ENCODE peak calls at places on chromosomes 16 and 17, in eight cellular contexts. T is osteoblast, S is K562, I is SK-N-SH, B is PC-9, N is IMR-90, R is neural progenitor cell, O is fibroblast of lung. J is an unnamed sample. For H3K36me3 and H3K4me1, the result is how much of the 10 kb centered on the place peaks cover.

GRCh38 chr16:57325458-57325857 is 33.1 kb upstream of the CCL22 start:
- DNase-seq in T (no peak), S (no peak), I (no peak), B (no peak), N (peak), R (no peak), O (peak), J (peak)

GRCh38 chr17:52138350-52138749 is 20.2 kb downstream of the CA10 start:
- DNase-seq in T (no peak), S (no peak), I (no peak), B (no peak), N (no peak), R (no peak), O (no peak), J (no peak)

GRCh38 chr17:6752068-6752909 is 3.6 kb upstream of the XAF1 start:
- DNase-seq in T (peak), S (no peak), I (no peak), B (peak), N (peak), R (no peak), O (peak), J (peak)

GRCh38 chr16:12097523-12098428 is 121.2 kb downstream of the SNX29 start:
- DNase-seq in T (no peak), S (peak), I (no peak), B (no peak), N (peak), R (peak), O (peak), J (peak)

GRCh38 chr17:66549731-66550207 is 247.4 kb downstream of the PRKCA start:
- DNase-seq in T (peak), S (no peak), I (no peak), B (peak), N (peak), R (no peak), O (no peak), J (peak)

GRCh38 chr17:4162775-4163498 is 19.9 kb downstream of the CYB5D2 start:
- DNase-seq in T (peak), S (no peak), I (no peak), B (no peak), N (peak), R (no peak), O (peak), J (no peak)

GRCh38 chr17:39662551-39663339 is 2.4 kb upstream of the TCAP start:
- DNase-seq in T (peak), S (no peak), I (no peak), B (no peak), N (no peak), R (no peak), O (no peak), J (no peak)

GRCh38 chr16:70659546-70659945 is 13.2 kb downstream of the IL34 start:
- DNase-seq in T (peak), S (no peak), I (peak), B (no peak), N (no peak), R (no peak), O (no peak), J (no peak)

GRCh38 chr16:85573696-85574641 is 39.2 kb upstream of the GSE1 start:
- DNase-seq in T (peak), S (peak), I (peak), B (no peak), N (peak), R (no peak), O (peak), J (peak)

GRCh38 chr16:87207965-87208364 is 109.2 kb downstream of the C16orf95 start:
- DNase-seq in T (peak), S (no peak), I (no peak), B (no peak), N (no peak), R (no peak), O (peak), J (peak)

GRCh38 chr17:29603109-29603674 is 10.3 kb downstream of the ANKRD13B start:
- DNase-seq in T (no peak), S (no peak), I (no peak), B (no peak), N (no peak), R (no peak), O (no peak), J (no peak)

GRCh38 chr16:11670171-11671131 is 2.2 kb downstream of the SNN start:
- DNase-seq in T (peak), S (no peak), I (no peak), B (no peak), N (no peak), R (no peak), O (no peak), J (peak)

GRCh38 chr16:31082368-31083045 is 6.2 kb downstream of the PRSS53 start:
- DNase-seq in T (peak), S (no peak), I (no peak), B (no peak), N (no peak), R (no peak), O (no peak), J (no peak)

GRCh38 chr16:29958756-29959155 is 3.1 kb upstream of the TMEM219 start:
- DNase-seq in T (no peak), S (no peak), I (no peak), B (no peak), N (no peak), R (no peak), O (no peak), J (no peak)

GRCh38 chr16:24834459-24835335 is 11.1 kb upstream of the SLC5A11 start:
- DNase-seq in T (peak), S (peak), I (peak), B (peak), N (peak), R (peak), O (peak), J (peak)

GRCh38 chr16:81608515-81609209 is 164.1 kb downstream of the CMIP start:
- DNase-seq in T (peak), S (no peak), I (no peak), B (no peak), N (peak), R (peak), O (peak), J (peak)

GRCh38 chr17:82787081-82787848 is 35.4 kb downstream of the TBCD start:
- DNase-seq in T (peak), S (no peak), I (no peak), B (no peak), N (no peak), R (no peak), O (no peak), J (peak)

GRCh38 chr16:4371481-4372314 is at the start of gene VASN:
- DNase-seq in T (peak), S (peak), I (peak), B (peak), N (peak), R (peak), O (peak), J (peak)

GRCh38 chr17:3724373-3725077 is 822 bp downstream of the HASPIN start:
- DNase-seq in T (no peak), S (no peak), I (no peak), B (no peak), N (no peak), R (no peak), O (no peak), J (peak)

GRCh38 chr16:7004266-7004665 is 328.4 kb upstream of the RBFOX1 start:
- DNase-seq in T (no peak), S (no peak), I (no peak), B (no peak), N (no peak), R (no peak), O (no peak), J (no peak)

GRCh38 chr17:5418858-5419355 is 555 bp downstream of the NUP88 start:
- DNase-seq in T (peak), S (no peak), I (no peak), B (peak), N (peak), R (no peak), O (peak), J (peak)

GRCh38 chr17:76678330-76678729 is 32.4 kb downstream of the MXRA7 start:
- DNase-seq in T (no peak), S (no peak), I (no peak), B (no peak), N (no peak), R (no peak), O (no peak), J (no peak)

GRCh38 chr16:75296606-75297005 is 45.2 kb upstream of the BCAR1 start:
- DNase-seq in T (peak), S (no peak), I (peak), B (no peak), N (peak), R (no peak), O (peak), J (peak)

GRCh38 chr17:6551356-6551755 is 5.0 kb downstream of the PITPNM3 start:
- DNase-seq in T (no peak), S (no peak), I (no peak), B (peak), N (no peak), R (no peak), O (no peak), J (no peak)

GRCh38 chr17:68612228-68612922 is 11.2 kb upstream of the FAM20A start:
- DNase-seq in T (no peak), S (no peak), I (no peak), B (no peak), N (no peak), R (no peak), O (no peak), J (peak)

GRCh38 chr17:19546289-19547065 is 12.8 kb downstream of the SLC47A1 start:
- DNase-seq in T (peak), S (no peak), I (no peak), B (no peak), N (no peak), R (peak), O (no peak), J (peak)

GRCh38 chr17:35345926-35346771 is 27.3 kb downstream of the SLFN11 start:
- DNase-seq in T (peak), S (peak), I (peak), B (no peak), N (peak), R (peak), O (peak), J (peak)

GRCh38 chr16:55418586-55418985 is 60.4 kb upstream of the MMP2 start:
- DNase-seq in T (no peak), S (no peak), I (no peak), B (no peak), N (peak), R (peak), O (no peak), J (peak)

GRCh38 chr16:76668207-76668725 is 391.1 kb downstream of the CNTNAP4 start:
- DNase-seq in T (no peak), S (peak), I (no peak), B (no peak), N (no peak), R (peak), O (no peak), J (no peak)

GRCh38 chr16:80964351-80964750 is 42.3 kb downstream of the CMC2 start:
- DNase-seq in T (no peak), S (no peak), I (no peak), B (no peak), N (no peak), R (no peak), O (no peak), J (no peak)

GRCh38 chr17:45226620-45227019 is 4.9 kb downstream of the FMNL1 start:
- DNase-seq in T (peak), S (no peak), I (no peak), B (no peak), N (no peak), R (no peak), O (no peak), J (no peak)

DNA sequence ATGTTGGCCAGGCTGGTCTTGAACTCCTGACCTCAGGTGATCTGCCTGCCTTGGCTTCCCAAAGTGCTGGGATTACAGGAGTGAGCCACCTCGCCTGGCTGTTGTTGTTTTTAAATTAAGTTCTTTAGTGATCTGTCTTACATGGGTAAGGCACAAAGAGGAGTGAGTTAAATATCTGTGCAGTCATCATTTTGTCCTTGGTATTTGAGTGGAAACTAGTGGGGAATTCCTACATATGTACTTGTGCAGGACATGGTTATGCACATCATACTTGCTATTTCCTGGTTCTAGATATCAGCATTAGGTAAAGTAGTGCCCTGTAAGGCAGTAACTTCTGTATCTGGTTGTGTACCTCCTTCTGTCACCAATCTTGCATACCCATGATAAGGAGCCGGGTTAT is 3.7 kb downstream of the KPNB1 start:
- DNase-seq in T (peak), S (no peak), I (no peak), B (no peak), N (no peak), R (no peak), O (no peak), J (no peak)
- H3K36me3 ChIP-seq in T (half or more), S (half or more), I (half or more), B (half or more), N (under half), R (under half), O (under half), J (half or more)

DNA sequence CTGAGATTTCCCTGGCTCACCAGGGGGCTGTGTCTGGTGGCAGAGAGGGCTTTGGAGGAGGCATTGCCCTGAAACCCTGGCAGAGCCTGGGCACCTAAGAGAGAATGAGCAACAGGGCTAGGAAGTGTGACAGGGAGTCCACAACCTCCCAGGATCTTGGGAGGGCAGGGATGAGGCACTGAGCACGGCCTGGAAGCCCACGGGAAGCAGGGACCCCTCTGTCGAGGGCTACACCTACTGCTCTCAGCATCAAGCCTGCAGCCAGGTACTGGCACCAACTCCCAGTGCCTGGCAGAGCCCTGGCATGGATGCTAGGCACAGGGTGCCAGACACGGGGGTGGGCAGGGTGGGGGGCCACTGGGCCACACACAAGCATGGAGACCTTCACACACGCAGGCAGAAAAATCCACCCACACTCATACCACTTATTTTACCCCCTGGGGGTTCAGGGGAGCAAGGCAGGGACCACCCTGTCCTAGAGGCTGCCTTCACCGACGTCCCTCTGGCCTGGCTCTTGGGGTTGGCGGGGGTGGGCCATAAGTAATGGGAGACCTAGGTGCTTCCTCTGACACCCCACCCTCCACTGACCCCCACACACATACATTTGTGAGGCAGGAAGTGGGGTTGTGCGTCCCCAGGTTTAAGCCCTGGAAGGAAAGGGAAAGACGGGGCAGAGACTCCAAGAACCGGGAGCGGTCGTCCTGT is 970 bp upstream of the HSD11B2 start:
- DNase-seq in T (peak), S (no peak), I (no peak), B (no peak), N (no peak), R (no peak), O (no peak), J (no peak)
- H3K4me1 ChIP-seq in T (under half), S (under half), I (under half), B (under half), N (under half), R (under half), O (under half), J (under half)

GRCh38 chr17:57406981-57407286 is 150.6 kb downstream of the MSI2 start:
- DNase-seq in T (no peak), S (no peak), I (no peak), B (no peak), N (no peak), R (no peak), O (no peak), J (no peak)

GRCh38 chr17:57407287-57408063 is 151.2 kb downstream of the MSI2 start:
- DNase-seq in T (no peak), S (no peak), I (no peak), B (peak), N (no peak), R (peak), O (no peak), J (no peak)

GRCh38 chr17:57406131-57406980 is 150.0 kb downstream of the MSI2 start:
- DNase-seq in T (no peak), S (peak), I (no peak), B (no peak), N (peak), R (peak), O (peak), J (peak)

GRCh38 chr17:57410169-57410568 is 153.8 kb downstream of the MSI2 start:
- DNase-seq in T (no peak), S (no peak), I (no peak), B (no peak), N (no peak), R (peak), O (no peak), J (no peak)

GRCh38 chr17:57408064-57408811 is 151.9 kb downstream of the MSI2 start:
- DNase-seq in T (no peak), S (no peak), I (no peak), B (no peak), N (no peak), R (peak), O (no peak), J (no peak)
- H3K4me2 ChIP-seq in T (no peak), S (no peak), I (no peak), B (peak), N (no peak), R (peak), O (no peak), J (no peak)

GRCh38 chr17:81508639-81509047 is 4.0 kb downstream of the ACTG1 start:
- DNase-seq in T (peak), S (no peak), I (no peak), B (no peak), N (peak), R (no peak), O (peak), J (peak)

GRCh38 chr17:81510798-81511549 is 1.6 kb downstream of the ACTG1 start:
- DNase-seq in T (no peak), S (no peak), I (no peak), B (no peak), N (no peak), R (no peak), O (no peak), J (peak)

GRCh38 chr17:81510524-81510797 is 2.1 kb downstream of the ACTG1 start:
- DNase-seq in T (no peak), S (no peak), I (no peak), B (no peak), N (no peak), R (no peak), O (no peak), J (no peak)

GRCh38 chr17:81509048-81509686 is 3.4 kb downstream of the ACTG1 start:
- DNase-seq in T (peak), S (no peak), I (no peak), B (no peak), N (no peak), R (no peak), O (peak), J (peak)

GRCh38 chr17:81509687-81510523 is 2.7 kb downstream of the ACTG1 start:
- DNase-seq in T (no peak), S (no peak), I (no peak), B (no peak), N (no peak), R (no peak), O (no peak), J (peak)
- H3K36me3 ChIP-seq in T (under half), S (under half), I (under half), B (under half), N (under half), R (under half), O (under half), J (under half)

DNA sequence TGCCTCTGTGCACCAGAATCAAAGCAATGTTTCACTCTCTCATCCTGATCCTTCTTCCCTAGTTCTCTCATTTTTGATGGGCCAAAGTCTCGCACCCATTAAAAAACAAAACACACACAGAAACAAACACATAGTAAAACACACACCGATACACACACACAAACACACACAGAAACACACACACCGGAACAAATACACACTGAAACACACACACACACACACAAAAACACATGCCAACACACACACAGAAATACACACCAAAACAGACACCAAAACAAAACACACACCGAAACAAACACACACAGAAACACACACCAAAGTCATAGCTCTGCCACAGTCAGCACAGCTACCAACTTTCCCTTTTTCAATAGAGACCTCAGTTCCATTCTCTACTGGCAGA is 8.6 kb downstream of the HSPB9 start:
- DNase-seq in T (no peak), S (no peak), I (no peak), B (no peak), N (no peak), R (no peak), O (no peak), J (no peak)
- H3K4me1 ChIP-seq in T (under half), S (under half), I (under half), B (under half), N (under half), R (under half), O (under half), J (under half)

DNA sequence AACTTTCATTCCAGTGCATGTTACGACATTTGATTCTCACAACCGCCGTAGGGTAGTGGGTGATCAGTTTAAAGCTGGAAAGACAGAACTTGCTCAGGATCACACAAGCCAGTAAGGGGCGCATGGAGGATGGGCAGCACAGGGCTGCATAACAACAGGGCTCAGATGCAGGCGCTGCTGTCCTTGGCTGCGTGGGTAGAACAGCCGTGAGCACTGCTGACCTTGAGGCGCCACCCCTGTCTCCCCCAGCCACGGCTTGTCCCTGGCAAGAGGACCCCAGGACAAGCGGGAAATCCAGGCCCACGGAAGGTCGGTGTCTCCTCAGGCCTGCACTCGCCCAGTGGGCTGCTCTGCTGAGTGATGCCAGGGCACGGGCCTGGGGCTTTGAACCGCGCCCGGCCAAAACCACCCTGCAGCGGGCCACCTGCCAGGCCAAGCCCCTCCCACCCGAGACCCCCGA is 84.7 kb downstream of the LMF1 start:
- DNase-seq in T (peak), S (no peak), I (peak), B (no peak), N (peak), R (peak), O (peak), J (no peak)
- H3K4me2 ChIP-seq in T (no peak), S (no peak), I (no peak), B (no peak), N (no peak), R (peak), O (no peak), J (no peak)

GRCh38 chr16:16019488-16019887 is 70.1 kb downstream of the ABCC1 start:
- DNase-seq in T (peak), S (no peak), I (no peak), B (peak), N (peak), R (no peak), O (peak), J (peak)
- H3K36me3 ChIP-seq in T (under half), S (half or more), I (under half), B (under half), N (half or more), R (under half), O (under half), J (under half)

GRCh38 chr17:17117923-17118322 is 75.7 kb downstream of the MPRIP start:
- DNase-seq in T (peak), S (no peak), I (no peak), B (no peak), N (no peak), R (no peak), O (no peak), J (no peak)
- H3K4me1 ChIP-seq in T (under half), S (under half), I (under half), B (under half), N (under half), R (under half), O (under half), J (under half)

DNA sequence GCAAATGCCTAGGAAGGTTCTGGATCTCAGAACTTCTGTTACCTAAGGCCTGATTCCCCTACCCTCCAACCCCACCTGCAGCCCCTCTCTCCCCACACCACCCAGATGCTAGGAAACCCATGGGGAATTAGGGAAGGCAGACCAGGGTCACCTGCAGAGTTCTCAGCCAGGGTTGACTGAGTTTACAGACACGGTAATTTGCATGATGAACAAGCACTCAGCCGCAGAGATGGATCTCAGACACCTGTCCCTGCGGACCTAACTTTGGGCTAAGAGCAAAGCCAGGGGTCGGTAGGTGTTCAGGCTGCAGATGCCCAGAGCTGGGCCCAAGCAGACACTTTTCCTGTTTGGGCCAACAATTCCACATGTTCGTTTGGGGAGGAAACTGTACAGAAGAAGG is 2.9 kb downstream of the ABI3 start:
- DNase-seq in T (peak), S (no peak), I (peak), B (no peak), N (no peak), R (no peak), O (no peak), J (no peak)
- H3K4me2 ChIP-seq in T (no peak), S (no peak), I (no peak), B (no peak), N (no peak), R (no peak), O (no peak), J (no peak)